ENCODE peak calls at places on chromosomes 4 and X, in nine cellular contexts. One of them, this sample, is unnamed.

GRCh38 chrX:24412637-24413363 is 52.3 kb upstream of the PDK3 start:
- DNase-seq in pancreas: no peak
- DNase-seq in kidney: no peak
- DNase-seq in WERI-Rb-1: no peak
- DNase-seq in upper lobe of right lung: no peak
- DNase-seq in fibroblast of lung: no peak
- DNase-seq in left lung: no peak
- DNase-seq in tibial artery: peak; percentile 21
- DNase-seq in prostate gland: no peak
- DNase-seq in this sample: no peak

GRCh38 chr4:110815950-110816349 is 193.1 kb upstream of the PITX2 start:
- DNase-seq in tibial artery: no peak
- DNase-seq in pancreas: no peak
- DNase-seq in fibroblast of lung: no peak
- DNase-seq in left lung: no peak
- DNase-seq in WERI-Rb-1: no peak
- DNase-seq in prostate gland: no peak
- DNase-seq in upper lobe of right lung: no peak
- DNase-seq in kidney: no peak
- DNase-seq in this sample: no peak

GRCh38 chrX:63747331-63747730 is 37.7 kb downstream of the ARHGEF9 start:
- DNase-seq in kidney: no peak
- DNase-seq in fibroblast of lung: peak; percentile 43
- DNase-seq in upper lobe of right lung: no peak
- DNase-seq in WERI-Rb-1: no peak
- DNase-seq in prostate gland: no peak
- DNase-seq in pancreas: no peak
- DNase-seq in tibial artery: no peak
- DNase-seq in left lung: no peak
- DNase-seq in this sample: no peak

GRCh38 chr4:37890501-37891220 is at the start of gene TBC1D1:
- DNase-seq in kidney: peak; percentile 91
- DNase-seq in pancreas: peak; percentile 69
- DNase-seq in prostate gland: peak; percentile 74
- DNase-seq in fibroblast of lung: no peak
- DNase-seq in left lung: peak; percentile 93
- DNase-seq in tibial artery: peak; percentile 81
- DNase-seq in upper lobe of right lung: peak; percentile 90
- DNase-seq in WERI-Rb-1: peak; percentile 54
- DNase-seq in this sample: no peak

GRCh38 chrX:2629316-2630168 is 61.6 kb upstream of the CD99 start:
- DNase-seq in tibial artery: no peak
- DNase-seq in WERI-Rb-1: no peak
- DNase-seq in left lung: no peak
- DNase-seq in pancreas: peak; percentile 27
- DNase-seq in prostate gland: no peak
- DNase-seq in kidney: no peak
- DNase-seq in fibroblast of lung: no peak
- DNase-seq in upper lobe of right lung: no peak
- DNase-seq in this sample: no peak

GRCh38 chr4:101596786-101597185 is 193.7 kb upstream of the BANK1 start:
- DNase-seq in tibial artery: no peak
- DNase-seq in prostate gland: no peak
- DNase-seq in upper lobe of right lung: no peak
- DNase-seq in fibroblast of lung: no peak
- DNase-seq in left lung: no peak
- DNase-seq in kidney: no peak
- DNase-seq in WERI-Rb-1: no peak
- DNase-seq in pancreas: no peak
- DNase-seq in this sample: no peak

GRCh38 chr4:11805837-11806236 is 377.1 kb upstream of the HS3ST1 start:
- DNase-seq in pancreas: no peak
- DNase-seq in tibial artery: no peak
- DNase-seq in upper lobe of right lung: no peak
- DNase-seq in left lung: no peak
- DNase-seq in prostate gland: peak; percentile 9
- DNase-seq in fibroblast of lung: peak; percentile 56
- DNase-seq in WERI-Rb-1: no peak
- DNase-seq in kidney: no peak
- DNase-seq in this sample: peak; percentile 29

GRCh38 chr4:88134536-88135361 is 23.7 kb downstream of the ABCG2 start:
- DNase-seq in fibroblast of lung: no peak
- DNase-seq in tibial artery: no peak
- DNase-seq in left lung: no peak
- DNase-seq in kidney: no peak
- DNase-seq in upper lobe of right lung: no peak
- DNase-seq in pancreas: no peak
- DNase-seq in WERI-Rb-1: no peak
- DNase-seq in prostate gland: no peak
- DNase-seq in this sample: no peak

GRCh38 chr4:26322349-26322748 is 1.5 kb downstream of the RBPJ start:
- DNase-seq in left lung: no peak
- DNase-seq in prostate gland: no peak
- DNase-seq in WERI-Rb-1: no peak
- DNase-seq in upper lobe of right lung: no peak
- DNase-seq in pancreas: no peak
- DNase-seq in kidney: no peak
- DNase-seq in tibial artery: no peak
- DNase-seq in fibroblast of lung: no peak
- DNase-seq in this sample: no peak

GRCh38 chrX:40150503-40150902 is 52.7 kb upstream of the BCOR start:
- DNase-seq in pancreas: no peak
- DNase-seq in tibial artery: no peak
- DNase-seq in prostate gland: no peak
- DNase-seq in fibroblast of lung: no peak
- DNase-seq in upper lobe of right lung: no peak
- DNase-seq in WERI-Rb-1: no peak
- DNase-seq in kidney: no peak
- DNase-seq in left lung: no peak
- DNase-seq in this sample: no peak

GRCh38 chr4:2924765-2925301 is 38.4 kb downstream of the NOP14 start:
- DNase-seq in tibial artery: peak; percentile 17
- DNase-seq in pancreas: no peak
- DNase-seq in kidney: peak; percentile 53
- DNase-seq in left lung: no peak
- DNase-seq in prostate gland: no peak
- DNase-seq in fibroblast of lung: no peak
- DNase-seq in WERI-Rb-1: no peak
- DNase-seq in upper lobe of right lung: peak; percentile 42
- DNase-seq in this sample: no peak

GRCh38 chr4:139740531-139741041 is 75.0 kb downstream of the MGST2 start:
- DNase-seq in tibial artery: peak; percentile 85
- DNase-seq in WERI-Rb-1: no peak
- DNase-seq in prostate gland: peak; percentile 87
- DNase-seq in fibroblast of lung: peak; percentile 98
- DNase-seq in kidney: peak; percentile 76
- DNase-seq in upper lobe of right lung: peak; percentile 74
- DNase-seq in left lung: no peak
- DNase-seq in pancreas: peak; percentile 61
- DNase-seq in this sample: peak; percentile 55
- TF ChIP-seq CTCF in tibial artery: no peak
- TF ChIP-seq CTCF in WERI-Rb-1: no peak
- TF ChIP-seq CTCF in prostate gland: peak; percentile 30
- TF ChIP-seq CTCF in fibroblast of lung: no peak
- TF ChIP-seq CTCF in kidney: no peak
- TF ChIP-seq CTCF in upper lobe of right lung: peak; percentile 23
- TF ChIP-seq CTCF in left lung: no peak
- TF ChIP-seq CTCF in pancreas: no peak
- TF ChIP-seq CTCF in this sample: peak; percentile 28

GRCh38 chr4:107930821-107931774 is at the start of gene CYP2U1:
- DNase-seq in upper lobe of right lung: peak; percentile 92
- DNase-seq in tibial artery: peak; percentile 91
- DNase-seq in WERI-Rb-1: peak; percentile 96
- DNase-seq in fibroblast of lung: peak; percentile 72
- DNase-seq in pancreas: peak; percentile 76
- DNase-seq in kidney: peak; percentile 95
- DNase-seq in left lung: peak; percentile 96
- DNase-seq in prostate gland: peak; percentile 86
- DNase-seq in this sample: peak; percentile 86
- H3K27ac ChIP-seq in upper lobe of right lung: peak within 1 kb of the TSS; percentile 74
- H3K27ac ChIP-seq in tibial artery: peak within 1 kb of the TSS; percentile 89
- H3K27ac ChIP-seq in WERI-Rb-1: peak within 1 kb of the TSS; percentile 56
- H3K27ac ChIP-seq in fibroblast of lung: peak within 1 kb of the TSS; percentile 22
- H3K27ac ChIP-seq in pancreas: no peak within 1 kb of the TSS
- H3K27ac ChIP-seq in kidney: peak within 1 kb of the TSS; percentile 87
- H3K27ac ChIP-seq in left lung: peak within 1 kb of the TSS; percentile 74
- H3K27ac ChIP-seq in prostate gland: peak within 1 kb of the TSS; percentile 70
- H3K27ac ChIP-seq in this sample: peak within 1 kb of the TSS; percentile 69

GRCh38 chr4:108762559-108763225 is at the start of gene ETNPPL:
- DNase-seq in kidney: peak; percentile 72
- DNase-seq in fibroblast of lung: peak; percentile 0
- DNase-seq in left lung: peak; percentile 84
- DNase-seq in upper lobe of right lung: peak; percentile 65
- DNase-seq in prostate gland: no peak
- DNase-seq in tibial artery: no peak
- DNase-seq in WERI-Rb-1: peak; percentile 59
- DNase-seq in pancreas: peak; percentile 5
- DNase-seq in this sample: no peak
- TF ChIP-seq CTCF in kidney: no peak
- TF ChIP-seq CTCF in fibroblast of lung: no peak
- TF ChIP-seq CTCF in left lung: no peak
- TF ChIP-seq CTCF in upper lobe of right lung: no peak
- TF ChIP-seq CTCF in prostate gland: no peak
- TF ChIP-seq CTCF in tibial artery: no peak
- TF ChIP-seq CTCF in WERI-Rb-1: peak; percentile 39
- TF ChIP-seq CTCF in pancreas: no peak
- TF ChIP-seq CTCF in this sample: no peak

DNA sequence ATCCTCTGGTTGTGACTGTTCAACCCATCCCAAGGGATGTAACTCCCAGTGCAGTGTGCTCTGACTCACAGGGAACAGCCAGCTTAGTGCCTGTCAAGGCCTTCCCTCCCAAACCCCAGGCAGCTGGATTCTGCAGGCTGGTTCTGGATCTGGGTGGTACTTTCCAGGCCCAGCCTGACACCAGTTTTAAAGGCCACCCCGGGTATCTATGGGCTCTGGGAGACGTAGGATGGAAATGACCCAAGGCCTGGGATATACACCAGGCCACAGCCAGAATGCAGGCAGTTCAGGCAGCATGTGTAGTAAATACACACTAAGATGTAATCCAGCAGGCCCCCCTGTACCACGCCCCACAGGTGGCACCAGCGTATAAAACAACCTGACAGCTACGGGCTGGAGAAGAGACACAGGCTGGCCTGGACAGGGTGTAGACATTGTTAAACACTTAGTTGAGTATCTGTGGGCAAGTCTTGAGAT is 64.2 kb downstream of the SPINK2 start:
- DNase-seq in prostate gland: no peak
- DNase-seq in kidney: peak; percentile 82
- DNase-seq in upper lobe of right lung: no peak
- DNase-seq in fibroblast of lung: peak; percentile 66
- DNase-seq in pancreas: no peak
- DNase-seq in left lung: peak; percentile 36
- DNase-seq in WERI-Rb-1: peak; percentile 53
- DNase-seq in tibial artery: peak; percentile 22
- DNase-seq in this sample: peak; percentile 49
- H3K27ac ChIP-seq in prostate gland: peak overlapping the region; percentile 54
- H3K27ac ChIP-seq in kidney: peak overlapping the region; percentile 74
- H3K27ac ChIP-seq in upper lobe of right lung: peak overlapping the region; percentile 85
- H3K27ac ChIP-seq in fibroblast of lung: peak overlapping the region; percentile 86
- H3K27ac ChIP-seq in pancreas: no peak overlapping the region
- H3K27ac ChIP-seq in left lung: peak overlapping the region; percentile 72
- H3K27ac ChIP-seq in WERI-Rb-1: peak overlapping the region; percentile 34
- H3K27ac ChIP-seq in tibial artery: peak overlapping the region; percentile 76
- H3K27ac ChIP-seq in this sample: peak overlapping the region; percentile 70

GRCh38 chr4:43047044-43047443 is 154.5 kb downstream of the GRXCR1 start:
- DNase-seq in tibial artery: no peak
- DNase-seq in left lung: no peak
- DNase-seq in kidney: no peak
- DNase-seq in pancreas: no peak
- DNase-seq in prostate gland: no peak
- DNase-seq in upper lobe of right lung: no peak
- DNase-seq in fibroblast of lung: no peak
- DNase-seq in WERI-Rb-1: no peak
- DNase-seq in this sample: no peak

GRCh38 chr4:43048570-43048969 is 156.1 kb downstream of the GRXCR1 start:
- DNase-seq in prostate gland: no peak
- DNase-seq in upper lobe of right lung: no peak
- DNase-seq in left lung: no peak
- DNase-seq in pancreas: no peak
- DNase-seq in WERI-Rb-1: no peak
- DNase-seq in tibial artery: no peak
- DNase-seq in kidney: no peak
- DNase-seq in fibroblast of lung: no peak
- DNase-seq in this sample: no peak
- TF ChIP-seq CTCF in prostate gland: no peak
- TF ChIP-seq CTCF in upper lobe of right lung: no peak
- TF ChIP-seq CTCF in left lung: no peak
- TF ChIP-seq CTCF in pancreas: no peak
- TF ChIP-seq CTCF in WERI-Rb-1: peak; percentile 14
- TF ChIP-seq CTCF in tibial artery: no peak
- TF ChIP-seq CTCF in kidney: no peak
- TF ChIP-seq CTCF in fibroblast of lung: no peak
- TF ChIP-seq CTCF in this sample: no peak

GRCh38 chr4:186029731-186030421 is 39.1 kb upstream of the TLR3 start:
- DNase-seq in tibial artery: peak; percentile 86
- DNase-seq in fibroblast of lung: peak; percentile 42
- DNase-seq in upper lobe of right lung: peak; percentile 71
- DNase-seq in left lung: peak; percentile 70
- DNase-seq in kidney: peak; percentile 95
- DNase-seq in prostate gland: peak; percentile 74
- DNase-seq in pancreas: peak; percentile 77
- DNase-seq in WERI-Rb-1: peak; percentile 46
- DNase-seq in this sample: no peak

GRCh38 chr4:186024637-186025320 is 44.2 kb upstream of the TLR3 start:
- DNase-seq in pancreas: no peak
- DNase-seq in tibial artery: no peak
- DNase-seq in fibroblast of lung: no peak
- DNase-seq in kidney: no peak
- DNase-seq in prostate gland: no peak
- DNase-seq in left lung: no peak
- DNase-seq in upper lobe of right lung: no peak
- DNase-seq in WERI-Rb-1: no peak
- DNase-seq in this sample: no peak

GRCh38 chr4:186030795-186031194 is 38.2 kb upstream of the TLR3 start:
- DNase-seq in left lung: no peak
- DNase-seq in tibial artery: no peak
- DNase-seq in pancreas: no peak
- DNase-seq in prostate gland: no peak
- DNase-seq in fibroblast of lung: no peak
- DNase-seq in upper lobe of right lung: no peak
- DNase-seq in WERI-Rb-1: no peak
- DNase-seq in kidney: no peak
- DNase-seq in this sample: no peak

GRCh38 chr4:186023975-186024374 is 45.0 kb upstream of the TLR3 start:
- DNase-seq in pancreas: no peak
- DNase-seq in prostate gland: no peak
- DNase-seq in tibial artery: no peak
- DNase-seq in WERI-Rb-1: no peak
- DNase-seq in upper lobe of right lung: no peak
- DNase-seq in left lung: peak; percentile 55
- DNase-seq in fibroblast of lung: no peak
- DNase-seq in kidney: no peak
- DNase-seq in this sample: no peak

GRCh38 chr4:186027405-186027804 is 41.6 kb upstream of the TLR3 start:
- DNase-seq in tibial artery: no peak
- DNase-seq in WERI-Rb-1: no peak
- DNase-seq in upper lobe of right lung: no peak
- DNase-seq in left lung: no peak
- DNase-seq in kidney: no peak
- DNase-seq in pancreas: no peak
- DNase-seq in fibroblast of lung: no peak
- DNase-seq in prostate gland: no peak
- DNase-seq in this sample: peak; percentile 80
- H3K27ac ChIP-seq in tibial artery: peak overlapping the region; percentile 73
- H3K27ac ChIP-seq in WERI-Rb-1: no peak overlapping the region
- H3K27ac ChIP-seq in upper lobe of right lung: peak overlapping the region; percentile 11
- H3K27ac ChIP-seq in left lung: no peak overlapping the region
- H3K27ac ChIP-seq in kidney: no peak overlapping the region
- H3K27ac ChIP-seq in pancreas: no peak overlapping the region
- H3K27ac ChIP-seq in fibroblast of lung: no peak overlapping the region
- H3K27ac ChIP-seq in prostate gland: peak overlapping the region; percentile 28
- H3K27ac ChIP-seq in this sample: no peak overlapping the region

This sample was measured in RWPE1.